ENCODE peak calls at places on chromosomes 4 and X, in seven cellular contexts. One of them, this sample, is unnamed.

GRCh38 chr4:148415500-148415899 is 26.7 kb downstream of the NR3C2 start:
- DNase-seq in neural progenitor cell: peak; percentile 25
- DNase-seq in DND-41: no peak
- DNase-seq in GM23248: peak; percentile 4
- DNase-seq in GM12878: no peak
- DNase-seq in hepatocyte: no peak
- DNase-seq in fibroblast of lung: peak; percentile 32
- DNase-seq in this sample: peak; percentile 3

GRCh38 chrX:15505104-15505503 is 4.5 kb downstream of the BMX start:
- DNase-seq in neural progenitor cell: no peak
- DNase-seq in DND-41: no peak
- DNase-seq in GM23248: no peak
- DNase-seq in GM12878: no peak
- DNase-seq in hepatocyte: no peak
- DNase-seq in fibroblast of lung: no peak
- DNase-seq in this sample: no peak

GRCh38 chrX:107480272-107480671 is 30.8 kb downstream of the FRMPD3 start:
- DNase-seq in neural progenitor cell: no peak
- DNase-seq in DND-41: no peak
- DNase-seq in GM23248: no peak
- DNase-seq in GM12878: no peak
- DNase-seq in hepatocyte: no peak
- DNase-seq in fibroblast of lung: no peak
- DNase-seq in this sample: no peak

GRCh38 chr4:137131201-137131600 is 401.1 kb downstream of the PCDH18 start:
- DNase-seq in neural progenitor cell: no peak
- DNase-seq in DND-41: no peak
- DNase-seq in GM23248: no peak
- DNase-seq in GM12878: no peak
- DNase-seq in hepatocyte: no peak
- DNase-seq in fibroblast of lung: no peak
- DNase-seq in this sample: no peak

GRCh38 chr4:94414907-94415306 is 36.8 kb upstream of the PDLIM5 start:
- DNase-seq in neural progenitor cell: no peak
- DNase-seq in DND-41: no peak
- DNase-seq in GM23248: no peak
- DNase-seq in GM12878: no peak
- DNase-seq in hepatocyte: no peak
- DNase-seq in fibroblast of lung: no peak
- DNase-seq in this sample: no peak

GRCh38 chrX:7170903-7171302 is 22.9 kb upstream of the PUDP start:
- DNase-seq in neural progenitor cell: no peak
- DNase-seq in DND-41: peak; percentile 29
- DNase-seq in GM23248: no peak
- DNase-seq in GM12878: no peak
- DNase-seq in hepatocyte: peak; percentile 8
- DNase-seq in fibroblast of lung: peak; percentile 5
- DNase-seq in this sample: no peak

GRCh38 chrX:11750051-11750450 is 8.0 kb upstream of the MSL3 start:
- DNase-seq in neural progenitor cell: no peak
- DNase-seq in DND-41: no peak
- DNase-seq in GM23248: no peak
- DNase-seq in GM12878: no peak
- DNase-seq in hepatocyte: no peak
- DNase-seq in fibroblast of lung: no peak
- DNase-seq in this sample: no peak

GRCh38 chr4:42280327-42281095 is 116.8 kb upstream of the SHISA3 start:
- DNase-seq in neural progenitor cell: peak; percentile 39
- DNase-seq in DND-41: peak; percentile 26
- DNase-seq in GM23248: peak; percentile 63
- DNase-seq in GM12878: no peak
- DNase-seq in hepatocyte: peak; percentile 37
- DNase-seq in fibroblast of lung: peak; percentile 41
- DNase-seq in this sample: peak; percentile 35

GRCh38 chrX:104370089-104370488 is 115.4 kb upstream of the ESX1 start:
- DNase-seq in neural progenitor cell: peak; percentile 6
- DNase-seq in DND-41: no peak
- DNase-seq in GM23248: peak; percentile 2
- DNase-seq in GM12878: no peak
- DNase-seq in hepatocyte: peak; percentile 18
- DNase-seq in fibroblast of lung: no peak
- DNase-seq in this sample: peak; percentile 26

GRCh38 chrX:7198499-7198898 is 50.5 kb upstream of the PUDP start:
- DNase-seq in neural progenitor cell: no peak
- DNase-seq in DND-41: no peak
- DNase-seq in GM23248: no peak
- DNase-seq in GM12878: no peak
- DNase-seq in hepatocyte: no peak
- DNase-seq in fibroblast of lung: no peak
- DNase-seq in this sample: no peak

GRCh38 chrX:71128166-71128833 is 9.9 kb downstream of the MED12 start:
- DNase-seq in neural progenitor cell: no peak
- DNase-seq in DND-41: no peak
- DNase-seq in GM23248: peak; percentile 61
- DNase-seq in GM12878: no peak
- DNase-seq in hepatocyte: no peak
- DNase-seq in fibroblast of lung: no peak
- DNase-seq in this sample: no peak

GRCh38 chrX:53281321-53281822 is at the start of gene IQSEC2:
- DNase-seq in neural progenitor cell: peak; percentile 61
- DNase-seq in DND-41: no peak
- DNase-seq in GM23248: peak; percentile 81
- DNase-seq in GM12878: no peak
- DNase-seq in hepatocyte: peak; percentile 80
- DNase-seq in fibroblast of lung: peak; percentile 82
- DNase-seq in this sample: peak; percentile 48

GRCh38 chrX:136204571-136204970 is 46.6 kb downstream of the MAP7D3 start:
- DNase-seq in neural progenitor cell: peak; percentile 3
- DNase-seq in DND-41: no peak
- DNase-seq in GM23248: peak; percentile 76
- DNase-seq in GM12878: no peak
- DNase-seq in hepatocyte: no peak
- DNase-seq in fibroblast of lung: peak; percentile 88
- DNase-seq in this sample: no peak

GRCh38 chr4:38661371-38661770 is 2.6 kb upstream of the KLF3 start:
- DNase-seq in neural progenitor cell: no peak
- DNase-seq in DND-41: no peak
- DNase-seq in GM23248: no peak
- DNase-seq in GM12878: no peak
- DNase-seq in hepatocyte: no peak
- DNase-seq in fibroblast of lung: no peak
- DNase-seq in this sample: no peak

GRCh38 chr4:8189551-8190466 is 9.3 kb upstream of the SH3TC1 start:
- DNase-seq in neural progenitor cell: no peak
- DNase-seq in DND-41: no peak
- DNase-seq in GM23248: no peak
- DNase-seq in GM12878: no peak
- DNase-seq in hepatocyte: no peak
- DNase-seq in fibroblast of lung: no peak
- DNase-seq in this sample: no peak

GRCh38 chr4:87030606-87031441 is 96.0 kb downstream of the AFF1 start:
- DNase-seq in neural progenitor cell: peak; percentile 46
- DNase-seq in DND-41: no peak
- DNase-seq in GM23248: peak; percentile 61
- DNase-seq in GM12878: no peak
- DNase-seq in hepatocyte: no peak
- DNase-seq in fibroblast of lung: peak; percentile 46
- DNase-seq in this sample: no peak

DNA sequence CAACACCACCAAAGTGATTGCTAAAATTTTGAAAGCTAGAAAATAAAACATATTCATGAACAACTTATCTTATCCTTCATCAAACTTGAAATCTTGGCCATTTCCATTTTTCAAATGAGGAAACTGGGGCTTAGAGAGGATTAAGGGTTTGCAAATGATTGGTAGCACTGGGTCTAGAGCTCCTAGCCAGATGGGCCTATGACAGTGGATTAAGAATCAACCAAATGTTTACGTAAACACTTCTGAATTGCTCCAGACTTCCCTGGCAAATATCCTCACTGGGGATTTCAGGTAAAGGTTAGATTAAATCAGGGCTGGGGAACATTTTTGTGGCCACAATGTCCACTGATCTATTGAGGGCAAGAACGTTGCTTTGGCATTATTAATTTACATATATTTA is 241.2 kb downstream of the ANK2 start:
- DNase-seq in neural progenitor cell: no peak
- DNase-seq in DND-41: no peak
- DNase-seq in GM23248: no peak
- DNase-seq in GM12878: no peak
- DNase-seq in hepatocyte: no peak
- DNase-seq in fibroblast of lung: no peak
- DNase-seq in this sample: no peak
- H3K36me3 ChIP-seq in neural progenitor cell: peaks cover 10% of the 10 kb centered on the region
- H3K36me3 ChIP-seq in DND-41: no peaks in the 10 kb centered on the region
- H3K36me3 ChIP-seq in GM23248: no peaks in the 10 kb centered on the region
- H3K36me3 ChIP-seq in GM12878: no peaks in the 10 kb centered on the region
- H3K36me3 ChIP-seq in hepatocyte: no peaks in the 10 kb centered on the region
- H3K36me3 ChIP-seq in fibroblast of lung: no peaks in the 10 kb centered on the region
- H3K36me3 ChIP-seq in this sample: no peaks in the 10 kb centered on the region

DNA sequence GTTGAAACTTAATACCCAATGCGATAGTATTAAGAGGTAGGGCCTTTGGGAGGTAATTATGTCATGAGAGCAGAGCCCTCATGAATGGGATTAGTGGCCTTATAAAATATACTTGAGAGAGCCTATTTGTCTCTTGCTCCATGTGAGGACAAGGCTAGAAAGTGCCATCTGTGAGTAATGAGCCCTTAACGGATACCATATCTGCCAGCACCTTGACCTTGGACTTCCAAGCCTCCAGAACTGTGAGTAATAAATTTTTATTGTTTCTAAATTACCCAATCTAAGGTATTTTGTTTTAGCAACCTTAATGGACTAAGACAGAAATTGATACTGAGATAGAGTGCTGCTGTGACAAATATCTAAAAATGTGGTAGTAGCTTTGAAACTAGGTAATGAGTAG is 285.0 kb upstream of the DIPK2B start:
- DNase-seq in neural progenitor cell: no peak
- DNase-seq in DND-41: no peak
- DNase-seq in GM23248: no peak
- DNase-seq in GM12878: no peak
- DNase-seq in hepatocyte: no peak
- DNase-seq in fibroblast of lung: no peak
- DNase-seq in this sample: no peak
- TF ChIP-seq EZH2 in neural progenitor cell: no peak
- TF ChIP-seq EZH2 in DND-41: no peak
- TF ChIP-seq EZH2 in GM23248: no peak
- TF ChIP-seq EZH2 in GM12878: no peak
- TF ChIP-seq EZH2 in hepatocyte: no peak
- TF ChIP-seq EZH2 in fibroblast of lung: no peak
- TF ChIP-seq EZH2 in this sample: no peak

GRCh38 chr4:84790769-84791565 is 175.5 kb downstream of the WDFY3 start:
- DNase-seq in neural progenitor cell: no peak
- DNase-seq in DND-41: no peak
- DNase-seq in GM23248: no peak
- DNase-seq in GM12878: no peak
- DNase-seq in hepatocyte: no peak
- DNase-seq in fibroblast of lung: no peak
- DNase-seq in this sample: no peak

GRCh38 chr4:84796388-84796787 is 170.1 kb downstream of the WDFY3 start:
- DNase-seq in neural progenitor cell: peak; percentile 8
- DNase-seq in DND-41: no peak
- DNase-seq in GM23248: no peak
- DNase-seq in GM12878: no peak
- DNase-seq in hepatocyte: no peak
- DNase-seq in fibroblast of lung: no peak
- DNase-seq in this sample: no peak

GRCh38 chr4:84792366-84793301 is 173.9 kb downstream of the WDFY3 start:
- DNase-seq in neural progenitor cell: no peak
- DNase-seq in DND-41: no peak
- DNase-seq in GM23248: peak; percentile 31
- DNase-seq in GM12878: no peak
- DNase-seq in hepatocyte: no peak
- DNase-seq in fibroblast of lung: peak; percentile 46
- DNase-seq in this sample: no peak
- H3K36me3 ChIP-seq in neural progenitor cell: no peaks in the 10 kb centered on the region
- H3K36me3 ChIP-seq in DND-41: no peaks in the 10 kb centered on the region
- H3K36me3 ChIP-seq in GM23248: peaks cover 44% of the 10 kb centered on the region
- H3K36me3 ChIP-seq in GM12878: no peaks in the 10 kb centered on the region
- H3K36me3 ChIP-seq in hepatocyte: no peaks in the 10 kb centered on the region
- H3K36me3 ChIP-seq in fibroblast of lung: peaks cover 2% of the 10 kb centered on the region
- H3K36me3 ChIP-seq in this sample: no peaks in the 10 kb centered on the region

DNA sequence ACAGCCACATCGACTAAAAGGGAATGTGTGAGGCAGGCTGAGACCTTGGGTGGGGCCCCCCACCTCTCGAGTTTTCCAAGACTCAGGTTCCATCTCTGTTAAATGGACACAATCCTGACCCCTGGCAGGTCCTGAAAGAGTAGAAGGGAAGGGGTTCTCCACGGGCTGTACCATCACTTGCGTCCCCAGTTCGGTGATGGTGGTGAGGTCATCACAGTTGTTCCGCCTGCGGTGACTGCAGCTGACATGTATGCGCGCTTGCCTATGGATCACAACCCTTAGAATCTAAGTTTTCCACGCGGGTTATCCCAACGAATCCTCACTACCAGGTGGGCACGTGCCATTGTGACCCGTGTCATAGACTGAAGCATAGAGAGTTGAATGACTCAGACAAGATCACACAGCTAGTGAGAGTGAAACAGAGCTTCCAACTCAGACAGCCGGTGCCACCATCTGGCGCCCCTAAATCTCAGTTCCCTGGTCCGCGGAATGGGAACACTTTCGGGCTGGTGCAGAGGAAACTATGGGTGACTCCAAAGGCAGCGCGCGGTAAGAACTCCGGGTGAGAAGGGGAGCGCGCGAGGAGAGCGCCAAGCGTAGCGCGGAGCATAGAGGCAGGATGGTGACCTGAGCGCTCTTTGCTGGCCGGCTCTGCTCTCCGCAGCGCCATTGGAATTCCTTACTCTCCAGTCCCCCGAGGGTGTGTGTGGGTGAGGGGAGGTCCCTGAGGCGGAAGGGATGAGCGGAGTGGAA is 10.4 kb downstream of the MSX1 start:
- DNase-seq in neural progenitor cell: peak; percentile 74
- DNase-seq in DND-41: no peak
- DNase-seq in GM23248: peak; percentile 58
- DNase-seq in GM12878: no peak
- DNase-seq in hepatocyte: no peak
- DNase-seq in fibroblast of lung: no peak
- DNase-seq in this sample: no peak
- TF ChIP-seq EZH2 in neural progenitor cell: peak; percentile 10
- TF ChIP-seq EZH2 in DND-41: no peak
- TF ChIP-seq EZH2 in GM23248: no peak
- TF ChIP-seq EZH2 in GM12878: no peak
- TF ChIP-seq EZH2 in hepatocyte: no peak
- TF ChIP-seq EZH2 in fibroblast of lung: no peak
- TF ChIP-seq EZH2 in this sample: no peak

GRCh38 chr4:82346126-82346525 is 27.7 kb downstream of the HNRNPD start:
- DNase-seq in neural progenitor cell: no peak
- DNase-seq in DND-41: no peak
- DNase-seq in GM23248: no peak
- DNase-seq in GM12878: no peak
- DNase-seq in hepatocyte: no peak
- DNase-seq in fibroblast of lung: no peak
- DNase-seq in this sample: no peak
- H3K36me3 ChIP-seq in neural progenitor cell: peaks cover 8% of the 10 kb centered on the region
- H3K36me3 ChIP-seq in DND-41: peaks cover 35% of the 10 kb centered on the region
- H3K36me3 ChIP-seq in GM23248: peaks cover 16% of the 10 kb centered on the region
- H3K36me3 ChIP-seq in GM12878: no peaks in the 10 kb centered on the region
- H3K36me3 ChIP-seq in hepatocyte: no peaks in the 10 kb centered on the region
- H3K36me3 ChIP-seq in fibroblast of lung: no peaks in the 10 kb centered on the region
- H3K36me3 ChIP-seq in this sample: peaks cover 3% of the 10 kb centered on the region